ENCODE peak calls at places on chromosomes 5 and 9, in seven cellular contexts. D is lower leg skin, N is heart left ventricle, B is GM12878, L is transverse colon, K is colonic mucosa, T is uterus. V is an unnamed sample.

GRCh38 chr9:136521541-136521940 is 24.3 kb downstream of the NOTCH1 start:
- DNase-seq in N (peak), D (no peak), K (peak), L (peak), T (no peak), B (no peak), V (no peak)

GRCh38 chr5:121273818-121274433 is 577.8 kb upstream of the FTMT start:
- DNase-seq in T (no peak), K (no peak), N (no peak), D (no peak), B (no peak), L (no peak), V (peak)

GRCh38 chr5:103624748-103625147 is 62.2 kb upstream of the NUDT12 start:
- DNase-seq in D (no peak), T (no peak), L (no peak), B (no peak), K (no peak), N (no peak), V (peak)

GRCh38 chr5:14264605-14265316 is 121.6 kb downstream of the TRIO start:
- DNase-seq in T (peak), D (peak), N (peak), K (peak), L (peak), B (no peak), V (peak)

GRCh38 chr9:104074876-104075275 is 19.2 kb upstream of the SMC2 start:
- DNase-seq in N (no peak), D (no peak), K (no peak), L (no peak), T (no peak), B (no peak), V (peak)

GRCh38 chr5:116576043-116576713 is 1.6 kb upstream of the SEMA6A start:
- DNase-seq in L (peak), N (peak), T (peak), D (peak), B (no peak), K (peak), V (peak)

GRCh38 chr9:88511906-88512305 is 23.1 kb upstream of the NXNL2 start:
- DNase-seq in K (no peak), L (no peak), N (no peak), T (no peak), D (no peak), B (no peak), V (no peak)

GRCh38 chr5:33272288-33272687 is 168.5 kb upstream of the TARS1 start:
- DNase-seq in K (no peak), D (no peak), N (no peak), B (no peak), T (no peak), L (no peak), V (peak)

GRCh38 chr9:97405551-97405950 is 6.3 kb upstream of the TDRD7 start:
- DNase-seq in K (no peak), B (no peak), N (no peak), D (no peak), T (no peak), L (no peak), V (no peak)

GRCh38 chr5:83589786-83590185 is 118.2 kb downstream of the VCAN start:
- DNase-seq in D (no peak), L (no peak), T (no peak), N (no peak), B (no peak), K (no peak), V (no peak)

GRCh38 chr5:134129411-134130238 is 15.1 kb downstream of the TCF7 start:
- DNase-seq in L (no peak), B (no peak), K (no peak), T (no peak), N (no peak), D (no peak), V (no peak)

GRCh38 chr9:138075961-138076649 is 198.5 kb downstream of the CACNA1B start:
- DNase-seq in D (no peak), K (no peak), B (no peak), N (peak), L (no peak), T (peak), V (no peak)

GRCh38 chr9:6869081-6869948 is 111.5 kb downstream of the KDM4C start:
- DNase-seq in B (no peak), K (no peak), T (no peak), L (no peak), D (no peak), N (no peak), V (peak)

GRCh38 chr5:97623441-97623840 is 440.4 kb upstream of the RIOK2 start:
- DNase-seq in D (no peak), T (no peak), N (peak), K (no peak), L (no peak), B (no peak), V (no peak)

GRCh38 chr9:85347541-85347940 is 394.2 kb downstream of the AGTPBP1 start:
- DNase-seq in T (no peak), L (no peak), K (no peak), B (no peak), D (no peak), N (no peak), V (no peak)

GRCh38 chr5:135075621-135076585 is 41.9 kb upstream of the PITX1 start:
- DNase-seq in D (no peak), L (no peak), B (no peak), N (no peak), T (no peak), K (no peak), V (no peak)

GRCh38 chr5:106097308-106097707 is 1573.4 kb downstream of the EFNA5 start:
- DNase-seq in D (no peak), B (no peak), N (no peak), T (no peak), K (no peak), L (no peak), V (peak)

GRCh38 chr5:108381955-108382783 is at the start of gene FBXL17:
- DNase-seq in L (peak), B (peak), N (peak), K (peak), T (peak), D (peak), V (peak)

GRCh38 chr9:106502930-106503329 is 360.0 kb upstream of the ZNF462 start:
- DNase-seq in D (no peak), K (no peak), B (no peak), T (no peak), N (no peak), L (no peak), V (no peak)

GRCh38 chr9:27168496-27168895 is 59.5 kb downstream of the TEK start:
- DNase-seq in L (no peak), K (no peak), T (no peak), D (no peak), B (no peak), N (no peak), V (peak)

GRCh38 chr5:171386006-171386671 is 1.5 kb upstream of the NPM1 start:
- DNase-seq in L (no peak), K (no peak), T (peak), D (no peak), N (no peak), B (no peak), V (no peak)
- H3K4me3 ChIP-seq in L (no peak), K (no peak), T (no peak), D (no peak), N (no peak), B (no peak), V (peak)

GRCh38 chr5:141630570-141631140 is 6.0 kb downstream of the HDAC3 start:
- DNase-seq in K (no peak), B (no peak), T (no peak), N (no peak), D (no peak), L (no peak), V (no peak)
- H3K4me3 ChIP-seq in K (no peak), B (no peak), T (no peak), N (no peak), D (no peak), L (no peak), V (no peak)

DNA sequence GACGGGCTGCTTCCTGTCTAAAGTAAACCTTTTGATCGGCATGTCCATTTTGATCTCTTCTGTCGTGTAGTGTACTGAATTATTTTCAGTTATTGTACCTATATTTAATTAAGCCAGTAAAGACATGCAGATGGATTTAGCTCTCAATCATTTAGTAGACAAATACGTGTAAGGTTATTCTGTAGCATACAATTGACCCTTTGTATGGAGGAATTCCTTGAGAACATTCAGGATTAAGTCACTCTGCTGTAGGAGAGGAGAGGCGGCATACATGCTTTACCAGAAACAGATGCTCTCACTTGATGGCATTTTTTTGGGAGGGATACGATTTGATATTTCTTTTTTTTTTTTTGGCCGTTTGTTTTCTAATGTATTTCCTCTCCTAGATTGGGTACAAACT is 141.0 kb downstream of the PBX3 start:
- DNase-seq in K (no peak), N (no peak), L (no peak), B (no peak), T (no peak), D (no peak), V (peak)
- H3K4me3 ChIP-seq in K (no peak), N (no peak), L (no peak), B (no peak), T (no peak), D (no peak), V (no peak)

DNA sequence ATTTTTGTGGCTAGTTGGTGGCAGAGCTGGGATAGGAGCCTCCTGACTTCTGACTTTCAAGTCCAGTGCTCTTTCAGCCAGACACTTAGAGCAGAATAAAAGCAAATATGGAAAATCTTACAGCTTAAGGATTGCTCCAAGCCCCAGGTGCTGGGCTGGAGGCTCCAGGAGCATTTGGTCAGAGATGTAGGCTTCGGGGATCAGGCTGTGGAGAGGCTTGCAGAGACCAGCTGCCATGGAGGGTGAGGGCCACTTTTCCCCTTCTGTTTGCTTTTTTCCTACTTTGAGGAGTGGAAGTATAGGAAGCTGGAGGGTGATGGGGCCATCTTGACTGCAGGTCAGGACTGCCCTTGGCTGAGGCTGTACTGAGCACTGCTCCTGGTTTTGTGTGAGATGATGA is 58.9 kb downstream of the RGS3 start:
- DNase-seq in L (no peak), N (no peak), D (no peak), B (no peak), K (no peak), T (no peak), V (no peak)
- H3K4me3 ChIP-seq in L (no peak), N (no peak), D (no peak), B (peak), K (no peak), T (no peak), V (no peak)

GRCh38 chr5:43313854-43314457 is 744 bp upstream of the HMGCS1 start:
- DNase-seq in L (no peak), T (peak), D (no peak), N (no peak), K (peak), B (no peak), V (peak)
- H3K4me3 ChIP-seq in L (peak), T (peak), D (no peak), N (peak), K (peak), B (peak), V (peak)

GRCh38 chr9:78025186-78025585 is 6.4 kb downstream of the GNAQ start:
- DNase-seq in L (no peak), D (no peak), K (no peak), N (no peak), T (no peak), B (no peak), V (no peak)

GRCh38 chr9:78021692-78022091 is 9.9 kb downstream of the GNAQ start:
- DNase-seq in K (peak), B (no peak), L (peak), N (peak), T (no peak), D (no peak), V (peak)

GRCh38 chr9:78026416-78026815 is 5.2 kb downstream of the GNAQ start:
- DNase-seq in N (no peak), D (no peak), B (no peak), L (no peak), K (no peak), T (no peak), V (peak)

GRCh38 chr9:78026947-78027346 is 4.7 kb downstream of the GNAQ start:
- DNase-seq in K (no peak), B (no peak), L (no peak), D (no peak), T (no peak), N (no peak), V (peak)

DNA sequence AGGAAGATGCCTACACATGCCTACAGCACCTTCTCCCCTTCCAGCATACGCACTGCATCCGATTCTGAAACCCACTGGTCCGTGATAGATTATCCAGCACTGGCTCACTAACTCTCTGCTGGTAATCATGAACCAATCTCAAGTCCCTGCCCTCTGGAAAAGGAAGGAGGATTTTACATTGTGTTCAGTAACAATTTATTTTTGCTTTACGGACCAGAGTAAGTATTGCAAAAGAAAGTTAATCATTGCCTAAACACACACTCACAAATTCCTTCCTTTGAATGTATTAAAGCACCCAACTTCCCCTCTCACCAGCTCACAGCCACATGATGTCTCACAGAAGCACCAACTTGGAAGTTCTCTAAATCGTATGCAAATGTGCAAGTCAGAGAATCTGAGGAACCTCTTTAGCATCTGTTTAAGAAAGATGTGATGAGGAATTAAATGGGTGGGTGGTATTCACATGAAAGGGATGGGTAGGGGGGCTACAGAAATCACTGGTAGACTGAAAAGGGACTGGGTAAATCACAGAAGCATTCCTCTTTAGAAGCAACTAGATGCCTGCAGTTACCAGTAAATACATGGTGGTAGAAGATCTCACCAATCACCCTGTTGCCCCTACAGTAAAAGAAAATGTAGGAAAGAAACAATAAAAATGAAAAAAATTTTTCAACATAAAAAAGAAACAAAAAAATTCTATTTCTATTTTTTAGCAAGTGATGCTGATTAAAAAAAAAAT is 8.4 kb downstream of the GNAQ start:
- DNase-seq in T (no peak), N (no peak), B (no peak), K (peak), L (no peak), D (no peak), V (peak)
- H3K4me3 ChIP-seq in T (no peak), N (no peak), B (no peak), K (no peak), L (no peak), D (no peak), V (peak)

GRCh38 chr5:146877783-146878470 is 630 bp downstream of the PPP2R2B start:
- DNase-seq in D (no peak), B (no peak), K (no peak), T (peak), N (peak), L (no peak), V (peak)
- H3K4me3 ChIP-seq in D (peak), B (no peak), K (peak), T (peak), N (peak), L (peak), V (peak)

GRCh38 chr9:131622536-131622935 is 77.2 kb downstream of the PRRT1B start:
- DNase-seq in D (no peak), K (no peak), B (peak), L (no peak), N (no peak), T (no peak), V (no peak)

GRCh38 chr9:131621551-131622321 is 76.4 kb downstream of the PRRT1B start:
- DNase-seq in T (no peak), L (peak), K (no peak), N (peak), D (no peak), B (peak), V (no peak)

GRCh38 chr9:131619680-131620079 is 74.4 kb downstream of the PRRT1B start:
- DNase-seq in N (no peak), L (no peak), B (no peak), D (no peak), T (no peak), K (no peak), V (no peak)

GRCh38 chr9:131618785-131619184 is 73.5 kb downstream of the PRRT1B start:
- DNase-seq in L (no peak), K (no peak), N (peak), D (no peak), T (no peak), B (no peak), V (no peak)

GRCh38 chr9:131620764-131621520 is 75.6 kb downstream of the PRRT1B start:
- DNase-seq in K (no peak), T (no peak), D (no peak), B (no peak), N (peak), L (no peak), V (no peak)
- H3K4me3 ChIP-seq in K (no peak), T (no peak), D (no peak), B (peak), N (no peak), L (no peak), V (no peak)

DNA sequence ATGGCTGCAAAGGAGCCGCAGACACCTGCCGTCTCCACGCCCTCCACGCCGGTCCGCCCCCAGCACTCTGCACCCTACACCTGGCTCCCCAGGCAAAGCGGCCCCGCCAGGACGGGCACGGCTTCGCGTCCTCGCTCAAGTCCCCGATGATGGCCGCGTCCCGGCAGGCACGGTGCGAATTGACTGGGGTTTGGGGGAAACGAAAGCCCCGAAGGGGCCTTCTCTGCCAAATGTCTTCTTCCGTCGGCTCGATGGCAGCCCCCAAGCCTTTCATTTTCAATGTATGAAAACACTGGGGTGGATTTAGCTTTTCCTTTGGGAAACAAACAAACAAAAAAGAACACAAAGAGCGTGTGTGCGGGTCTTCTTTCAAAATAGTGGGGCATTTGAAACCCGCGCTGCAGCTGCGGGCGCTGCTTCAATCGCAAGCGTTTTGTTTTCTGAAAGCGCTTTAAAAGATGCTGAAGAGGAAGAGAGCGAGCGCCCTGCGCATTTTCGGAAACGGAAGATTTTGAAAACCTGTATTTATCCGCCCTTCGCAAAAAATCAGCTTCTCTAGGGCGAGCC is 160.0 kb downstream of the RMI1 start:
- DNase-seq in K (peak), L (peak), T (no peak), D (no peak), N (peak), B (no peak), V (peak)
- H3K4me3 ChIP-seq in K (peak), L (peak), T (peak), D (peak), N (peak), B (peak), V (peak)

GRCh38 chr5:68433921-68434879 is 218.6 kb downstream of the PIK3R1 start:
- DNase-seq in L (peak), D (peak), T (peak), N (peak), B (peak), K (peak), V (peak)
- H3K4me3 ChIP-seq in L (no peak), D (no peak), T (no peak), N (no peak), B (no peak), K (no peak), V (no peak)